ENCODE peak calls at places on chromosomes 2 and 18, in five cellular contexts. I is HepG2, E is GM12878, M is K562, C is SK-N-SH. L is an unnamed sample. For H3K27me3, the result is how much of the 10 kb centered on the place peaks cover.

GRCh38 chr2:159042115-159042850 is 73.8 kb downstream of the TANC1 start:
- DNase-seq in E (no peak), M (no peak), C (no peak), I (no peak), L (no peak)

GRCh38 chr2:105136394-105136793 is 98.5 kb downstream of the MRPS9 start:
- DNase-seq in M (no peak), E (no peak), I (no peak), C (no peak), L (no peak)

GRCh38 chr2:217325251-217325650 is 465.4 kb upstream of the TNP1 start:
- DNase-seq in I (peak), C (no peak), M (no peak), E (no peak), L (no peak)

GRCh38 chr18:63271881-63272299 is 47.7 kb downstream of the BCL2 start:
- DNase-seq in M (no peak), I (no peak), E (no peak), C (peak), L (no peak)

GRCh38 chr2:67322361-67323001 is 74.7 kb upstream of the ETAA1 start:
- DNase-seq in E (no peak), C (peak), M (no peak), I (peak), L (no peak)

GRCh38 chr18:46867471-46868170 is 49.7 kb downstream of the PIAS2 start:
- DNase-seq in I (no peak), C (no peak), M (no peak), E (no peak), L (no peak)

GRCh38 chr2:50596521-50596920 is 435.4 kb downstream of the NRXN1 start:
- DNase-seq in M (no peak), C (no peak), E (no peak), I (no peak), L (no peak)

GRCh38 chr2:220664272-220665107 is 907.6 kb downstream of the EPHA4 start:
- DNase-seq in E (no peak), C (no peak), I (no peak), M (no peak), L (no peak)

GRCh38 chr18:39564716-39565115 is 1999.1 kb upstream of the CELF4 start:
- DNase-seq in M (no peak), I (no peak), E (no peak), C (no peak), L (no peak)

GRCh38 chr18:36309436-36310391 is 12.2 kb downstream of the FHOD3 start:
- DNase-seq in I (no peak), M (no peak), E (no peak), C (peak), L (no peak)

GRCh38 chr2:72980535-72981217 is 63.4 kb downstream of the EMX1 start:
- DNase-seq in M (no peak), I (no peak), E (no peak), C (no peak), L (no peak)

GRCh38 chr2:32284321-32284720 is 6.6 kb downstream of the YIPF4 start:
- DNase-seq in E (no peak), I (no peak), C (no peak), M (no peak), L (peak)

GRCh38 chr2:156471772-156472171 is 35.6 kb downstream of the GPD2 start:
- DNase-seq in E (no peak), M (no peak), I (no peak), C (peak), L (no peak)

GRCh38 chr2:33015421-33016142 is 68.8 kb downstream of the LTBP1 start:
- DNase-seq in I (peak), M (no peak), C (no peak), E (no peak), L (no peak)

GRCh38 chr2:152304845-152305244 is 30.1 kb upstream of the FMNL2 start:
- DNase-seq in M (no peak), E (no peak), I (no peak), C (no peak), L (no peak)

GRCh38 chr2:237271698-237272097 is 142.3 kb downstream of the COL6A3 start:
- DNase-seq in M (no peak), C (no peak), I (no peak), E (no peak), L (no peak)

GRCh38 chr2:101014264-101014857 is 12.3 kb downstream of the RPL31 start:
- DNase-seq in M (no peak), I (no peak), C (no peak), E (no peak), L (no peak)

GRCh38 chr2:164145093-164145987 is 409.5 kb upstream of the FIGN start:
- DNase-seq in I (no peak), M (no peak), C (no peak), E (no peak), L (no peak)

GRCh38 chr2:1366546-1367134 is 46.6 kb upstream of the TPO start:
- DNase-seq in I (no peak), E (no peak), M (no peak), C (peak), L (no peak)

GRCh38 chr2:132824716-132825115 is 154.7 kb upstream of the LYPD1 start:
- DNase-seq in C (no peak), E (no peak), I (no peak), M (no peak), L (no peak)

GRCh38 chr2:71587509-71588073 is 134.2 kb downstream of the DYSF start:
- DNase-seq in M (no peak), C (no peak), I (no peak), E (no peak), L (no peak)

GRCh38 chr2:16169381-16169960 is 229.1 kb downstream of the MYCN start:
- DNase-seq in I (no peak), M (no peak), E (no peak), C (no peak), L (no peak)

DNA sequence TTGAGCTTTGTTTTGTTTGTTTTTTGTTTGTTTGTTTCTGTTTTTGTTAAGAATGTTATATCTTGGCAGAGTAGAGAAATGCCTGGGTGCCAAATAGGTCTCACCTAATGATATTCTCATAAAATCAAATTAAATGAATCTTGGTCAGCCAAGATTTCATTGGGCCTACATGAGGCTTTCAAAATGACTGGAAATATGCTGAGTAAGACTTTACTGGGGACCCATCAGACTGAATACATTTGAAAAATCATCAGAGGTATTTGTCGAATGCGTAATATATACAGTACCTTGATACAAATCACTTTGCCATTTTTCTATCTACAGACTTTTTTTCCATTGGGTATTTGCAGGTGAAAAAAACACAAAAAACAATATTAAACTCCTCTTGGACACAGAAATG is 480.8 kb downstream of the CDH2 start:
- DNase-seq in E (no peak), I (no peak), C (no peak), M (no peak), L (no peak)
- TF ChIP-seq POLR2AphosphoS5 in E (no peak), I (no peak), C (no peak), M (no peak), L (no peak)

GRCh38 chr2:168467729-168468128 is 11.7 kb downstream of the CERS6 start:
- DNase-seq in E (no peak), C (no peak), M (no peak), I (peak), L (no peak)

GRCh38 chr2:168468354-168468753 is 12.3 kb downstream of the CERS6 start:
- DNase-seq in E (no peak), C (no peak), M (no peak), I (no peak), L (no peak)

GRCh38 chr2:168466190-168466737 is 10.2 kb downstream of the CERS6 start:
- DNase-seq in M (no peak), I (no peak), C (no peak), E (no peak), L (no peak)

GRCh38 chr2:168465594-168465993 is 9.5 kb downstream of the CERS6 start:
- DNase-seq in E (no peak), M (no peak), I (no peak), C (no peak), L (no peak)

DNA sequence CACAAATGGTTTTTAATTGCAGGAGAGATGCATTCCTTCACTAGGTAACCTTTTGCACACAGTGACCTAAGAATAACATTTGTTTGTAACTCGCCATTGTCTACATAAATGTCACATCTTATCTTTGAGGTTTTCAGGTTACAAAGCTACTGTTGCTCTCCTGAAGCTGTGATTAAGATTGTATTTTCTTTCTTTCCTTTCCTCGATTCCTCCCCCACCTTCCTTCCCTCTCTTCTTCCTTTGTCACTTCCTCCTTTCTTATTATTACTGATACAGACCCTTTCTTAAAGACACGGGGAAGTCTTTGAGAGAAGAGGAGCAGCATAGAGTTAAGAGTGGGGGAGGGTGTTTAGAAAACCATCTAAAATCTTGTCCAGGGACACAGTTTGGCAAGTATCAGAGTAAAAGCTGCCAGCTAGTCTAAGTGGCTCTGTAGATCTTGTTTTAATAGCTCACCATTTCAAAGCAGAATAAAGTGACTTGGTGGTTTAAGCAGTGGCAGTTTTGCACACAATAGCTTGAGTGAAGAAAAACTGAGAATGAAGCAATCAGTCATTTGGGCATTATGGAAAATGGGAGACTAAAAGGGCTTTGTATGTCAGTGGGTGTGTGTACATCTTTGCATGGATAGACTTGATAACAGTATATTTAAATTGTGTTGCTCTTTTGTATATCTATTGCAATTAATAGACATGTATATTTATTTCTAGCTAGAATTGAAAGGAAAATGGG is 10.9 kb downstream of the CERS6 start:
- DNase-seq in C (no peak), M (no peak), E (no peak), I (no peak), L (no peak)
- TF ChIP-seq GABPA in C (no peak), M (no peak), E (no peak), I (no peak), L (no peak)

DNA sequence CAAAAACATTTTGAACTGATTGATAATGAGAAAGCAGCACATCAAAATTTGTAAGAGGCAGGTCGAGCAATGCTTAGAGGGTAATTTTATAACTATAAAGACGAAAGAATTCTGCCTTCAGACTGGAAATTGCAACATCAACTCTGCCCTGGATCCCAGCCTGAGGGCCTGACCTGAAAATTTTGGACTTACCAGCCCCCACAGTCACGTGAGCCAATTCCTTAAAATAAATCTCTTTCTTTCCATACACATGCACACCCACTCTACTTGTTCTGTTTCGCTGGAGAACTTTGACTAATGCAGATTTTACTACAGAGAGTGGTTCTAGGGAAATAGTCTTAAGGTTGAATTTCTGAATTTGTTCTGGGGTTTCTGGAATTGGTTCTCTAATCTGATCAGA is 14.6 kb upstream of the ACOXL start:
- DNase-seq in E (no peak), M (no peak), C (no peak), I (no peak), L (no peak)
- H3K27me3 ChIP-seq in E (under half), M (under half), C (under half), I (under half), L (under half)

DNA sequence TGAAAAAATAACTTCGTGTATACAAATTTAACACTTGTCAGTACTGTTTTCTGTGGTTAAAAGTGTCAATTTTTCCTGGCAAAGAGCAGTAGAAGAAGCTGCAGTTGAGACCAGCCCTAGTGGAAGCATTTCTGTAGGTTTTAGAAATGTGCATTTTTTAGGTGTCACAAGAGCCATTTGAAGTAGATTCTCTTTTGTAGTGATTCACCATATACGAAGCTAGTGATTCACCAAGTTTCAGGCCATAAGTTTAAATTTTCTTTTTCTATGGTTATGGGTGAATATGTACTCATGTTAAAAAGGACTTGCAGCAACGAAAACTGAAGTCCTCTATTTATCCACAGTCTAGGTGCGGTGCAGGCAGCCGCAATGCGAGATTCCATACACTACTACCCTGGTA is 4.2 kb downstream of the NABP1 start:
- DNase-seq in C (no peak), E (no peak), M (no peak), I (no peak), L (no peak)
- TF ChIP-seq POLR2AphosphoS5 in C (no peak), E (no peak), M (no peak), I (no peak), L (no peak)

DNA sequence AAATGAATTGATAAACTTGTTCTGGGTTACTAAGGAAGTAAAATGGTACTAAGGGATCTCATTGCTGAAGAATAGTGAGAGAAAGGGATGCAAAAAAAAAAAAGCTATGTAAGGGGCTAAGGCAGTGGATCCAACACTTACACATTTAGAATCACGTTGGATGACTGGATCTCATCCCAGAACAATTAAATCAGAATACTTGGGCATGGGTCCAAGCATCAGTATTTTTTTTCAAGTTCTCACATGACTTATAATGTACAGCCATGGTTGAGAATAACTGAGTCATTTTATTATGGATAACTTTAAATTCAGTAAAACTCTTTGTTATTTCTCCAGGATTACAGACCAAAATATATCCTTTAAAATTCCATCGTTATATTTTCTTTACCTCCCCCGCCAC is 8.5 kb downstream of the DSC1 start:
- DNase-seq in E (no peak), C (no peak), M (no peak), I (no peak), L (no peak)
- TF ChIP-seq GABPA in E (no peak), C (no peak), M (no peak), I (no peak), L (no peak)

DNA sequence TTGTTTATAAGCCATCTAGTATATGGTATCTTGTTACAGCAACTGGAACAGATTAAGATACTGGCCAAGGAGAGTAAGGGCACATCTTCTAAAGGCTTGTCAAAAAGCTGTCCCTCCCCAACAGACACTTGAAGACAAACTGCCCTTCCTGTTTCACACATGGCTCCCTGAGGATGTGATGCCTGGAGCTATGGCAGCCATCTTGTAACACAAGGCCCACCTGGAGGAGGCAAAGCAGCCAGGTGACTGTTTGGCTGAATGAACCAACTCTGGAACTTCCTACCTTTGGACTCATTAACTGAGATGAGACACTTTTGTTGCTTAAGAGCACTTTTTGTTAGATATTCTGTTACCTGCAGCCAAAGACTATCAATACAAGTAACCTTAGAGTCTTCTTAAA is 54.4 kb downstream of the SNORC start:
- DNase-seq in I (no peak), C (no peak), M (no peak), E (no peak), L (no peak)
- H3K27me3 ChIP-seq in I (under half), C (under half), M (half or more), E (under half), L (under half)

DNA sequence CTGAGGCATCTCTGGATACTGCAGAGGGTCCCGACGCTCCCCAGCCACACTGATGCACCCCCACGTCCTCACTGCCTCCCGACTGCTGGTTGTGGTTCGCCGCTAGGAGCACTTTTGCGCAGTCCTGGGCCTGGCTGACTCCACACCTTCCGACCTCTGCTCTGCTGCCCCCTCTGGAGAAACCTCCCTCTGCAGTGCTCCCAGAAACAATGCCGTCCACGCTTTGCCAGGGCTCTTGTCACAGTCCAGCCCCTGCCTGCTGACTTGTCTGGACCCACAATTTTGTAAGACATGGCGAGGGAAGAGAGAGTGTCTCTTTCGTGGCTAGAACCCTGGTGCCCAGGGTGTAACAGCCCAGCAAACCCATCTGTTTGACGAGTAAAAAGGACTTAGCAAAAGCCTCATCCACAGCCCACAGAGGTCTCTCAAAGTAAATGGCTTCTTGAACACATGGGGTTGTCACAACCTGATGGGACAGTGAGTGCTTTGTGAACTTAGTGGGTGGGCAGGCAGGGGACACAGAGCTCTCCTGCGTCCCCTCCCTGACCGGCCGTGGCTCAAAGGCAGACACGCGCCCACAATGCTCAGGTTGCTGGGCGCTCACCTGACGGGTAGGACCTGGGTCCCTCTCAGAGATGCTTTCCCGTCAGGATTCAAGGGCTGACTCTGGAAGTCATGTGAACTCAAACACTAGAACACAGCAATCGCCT is 4.0 kb downstream of the COPS9 start:
- DNase-seq in E (no peak), I (no peak), M (no peak), C (no peak), L (no peak)
- TF ChIP-seq POLR2AphosphoS5 in E (no peak), I (no peak), M (no peak), C (no peak), L (no peak)

GRCh38 chr2:223537669-223538601 is 64.2 kb downstream of the SCG2 start:
- DNase-seq in E (no peak), I (peak), M (no peak), C (no peak), L (no peak)
- TF ChIP-seq GABPA in E (no peak), I (no peak), M (no peak), C (peak), L (no peak)

GRCh38 chr18:1527805-1528204 is 623.1 kb downstream of the ADCYAP1 start:
- DNase-seq in M (no peak), I (no peak), E (no peak), C (no peak), L (no peak)
- H3K27me3 ChIP-seq in M (under half), I (under half), E (under half), C (under half), L (under half)